ENCODE peak calls at places on chromosome 17, in eight cellular contexts. I is kidney, J is neural progenitor cell, L is ovary, D is Peyer's patch, K is heart right ventricle, Y is mucosa of descending colon, N is heart left ventricle. Q is an unnamed sample. For H3K4me1, the result is how much of the 10 kb centered on the place peaks cover.

GRCh38 chr17:83173997-83174858 is 94.8 kb downstream of the METRNL start:
- DNase-seq in I (peak), J (peak), L (no peak), D (peak), K (no peak), Y (no peak), N (peak), Q (peak)

GRCh38 chr17:29617481-29618271 is 5.0 kb downstream of the CORO6 start:
- DNase-seq in I (peak), J (peak), L (no peak), D (peak), K (no peak), Y (peak), N (peak), Q (peak)

GRCh38 chr17:9383828-9384227 is 191.8 kb downstream of the STX8 start:
- DNase-seq in I (no peak), J (no peak), L (no peak), D (no peak), K (no peak), Y (no peak), N (no peak), Q (no peak)

GRCh38 chr17:51439395-51440229 is 179.3 kb downstream of the UTP18 start:
- DNase-seq in I (no peak), J (no peak), L (no peak), D (no peak), K (no peak), Y (no peak), N (no peak), Q (no peak)

GRCh38 chr17:45430738-45431530 is 1.7 kb downstream of the ARHGAP27 start:
- DNase-seq in I (peak), J (peak), L (no peak), D (peak), K (no peak), Y (peak), N (no peak), Q (peak)

GRCh38 chr17:32279933-32280716 is 14.5 kb downstream of the RHBDL3 start:
- DNase-seq in I (no peak), J (peak), L (no peak), D (no peak), K (no peak), Y (no peak), N (no peak), Q (no peak)

GRCh38 chr17:2302740-2303277 is 776 bp downstream of the SMG6 start:
- DNase-seq in I (no peak), J (peak), L (no peak), D (no peak), K (no peak), Y (no peak), N (no peak), Q (no peak)

GRCh38 chr17:44807093-44807816 is 22.8 kb downstream of the GJC1 start:
- DNase-seq in I (no peak), J (no peak), L (no peak), D (no peak), K (no peak), Y (no peak), N (no peak), Q (no peak)

GRCh38 chr17:67443931-67444597 is 67.0 kb downstream of the PITPNC1 start:
- DNase-seq in I (no peak), J (no peak), L (no peak), D (no peak), K (peak), Y (no peak), N (no peak), Q (no peak)

GRCh38 chr17:1416414-1416813 is 16.4 kb upstream of the YWHAE start:
- DNase-seq in I (no peak), J (no peak), L (no peak), D (no peak), K (no peak), Y (no peak), N (no peak), Q (no peak)

GRCh38 chr17:17811381-17812210 is 25.2 kb downstream of the SREBF1 start:
- DNase-seq in I (no peak), J (peak), L (peak), D (no peak), K (no peak), Y (no peak), N (no peak), Q (no peak)

GRCh38 chr17:11144358-11145233 is 96.4 kb upstream of the SHISA6 start:
- DNase-seq in I (no peak), J (peak), L (no peak), D (no peak), K (peak), Y (peak), N (no peak), Q (no peak)

GRCh38 chr17:8345052-8345690 is 5.5 kb downstream of the ODF4 start:
- DNase-seq in I (no peak), J (no peak), L (no peak), D (no peak), K (no peak), Y (no peak), N (no peak), Q (no peak)

GRCh38 chr17:48633266-48633816 is 7.2 kb upstream of the HOXB9 start:
- DNase-seq in I (no peak), J (no peak), L (no peak), D (peak), K (no peak), Y (peak), N (no peak), Q (peak)

GRCh38 chr17:48636177-48637018 is 10.2 kb upstream of the HOXB9 start:
- DNase-seq in I (peak), J (peak), L (no peak), D (peak), K (no peak), Y (peak), N (no peak), Q (peak)

GRCh38 chr17:48632579-48633265 is 6.6 kb upstream of the HOXB9 start:
- DNase-seq in I (no peak), J (no peak), L (no peak), D (no peak), K (no peak), Y (peak), N (no peak), Q (no peak)

GRCh38 chr17:48631693-48632578 is 5.8 kb upstream of the HOXB9 start:
- DNase-seq in I (no peak), J (no peak), L (no peak), D (no peak), K (no peak), Y (no peak), N (no peak), Q (no peak)

DNA sequence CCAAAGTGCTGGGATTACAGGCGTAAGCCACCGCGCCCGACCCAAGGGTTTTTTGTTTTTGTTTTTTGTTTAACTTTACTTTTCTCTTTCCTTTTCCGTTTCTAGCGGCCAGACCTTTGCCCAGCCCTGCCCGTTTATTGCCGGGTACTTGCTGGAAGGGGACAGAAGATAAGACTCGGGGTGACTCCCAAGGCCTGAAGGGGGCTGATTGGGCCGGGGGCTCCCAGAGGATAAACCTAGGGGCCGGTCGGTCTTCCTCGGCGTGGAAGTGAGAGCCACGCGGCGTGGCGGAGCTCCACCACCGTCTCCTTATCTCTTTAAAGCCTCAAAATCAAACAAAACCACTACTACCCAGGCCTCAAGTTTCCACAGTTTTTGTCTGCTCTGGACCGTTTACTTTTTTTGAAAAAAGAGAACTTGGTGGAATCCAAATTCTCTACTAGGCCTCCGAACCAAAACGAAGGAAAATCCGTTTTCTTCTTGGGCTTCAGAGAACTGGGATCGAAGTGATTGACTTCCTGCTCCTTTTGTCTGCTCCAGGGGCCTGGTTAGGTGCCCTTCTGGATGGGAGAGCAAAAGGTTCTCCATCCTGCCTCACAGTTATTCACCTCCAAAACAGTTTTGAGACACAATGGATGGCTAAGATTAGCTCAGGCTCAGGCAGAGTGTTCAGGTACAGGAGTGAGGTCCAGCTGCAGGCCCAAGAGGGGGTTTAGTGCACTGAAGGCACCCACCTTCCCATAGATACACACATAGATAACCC is 8.5 kb upstream of the HOXB9 start:
- DNase-seq in I (no peak), J (peak), L (no peak), D (peak), K (no peak), Y (peak), N (no peak), Q (no peak)
- TF ChIP-seq CTCF in I (no peak), J (no peak), L (no peak), D (no peak), K (no peak), Y (no peak), N (no peak), Q (no peak)

DNA sequence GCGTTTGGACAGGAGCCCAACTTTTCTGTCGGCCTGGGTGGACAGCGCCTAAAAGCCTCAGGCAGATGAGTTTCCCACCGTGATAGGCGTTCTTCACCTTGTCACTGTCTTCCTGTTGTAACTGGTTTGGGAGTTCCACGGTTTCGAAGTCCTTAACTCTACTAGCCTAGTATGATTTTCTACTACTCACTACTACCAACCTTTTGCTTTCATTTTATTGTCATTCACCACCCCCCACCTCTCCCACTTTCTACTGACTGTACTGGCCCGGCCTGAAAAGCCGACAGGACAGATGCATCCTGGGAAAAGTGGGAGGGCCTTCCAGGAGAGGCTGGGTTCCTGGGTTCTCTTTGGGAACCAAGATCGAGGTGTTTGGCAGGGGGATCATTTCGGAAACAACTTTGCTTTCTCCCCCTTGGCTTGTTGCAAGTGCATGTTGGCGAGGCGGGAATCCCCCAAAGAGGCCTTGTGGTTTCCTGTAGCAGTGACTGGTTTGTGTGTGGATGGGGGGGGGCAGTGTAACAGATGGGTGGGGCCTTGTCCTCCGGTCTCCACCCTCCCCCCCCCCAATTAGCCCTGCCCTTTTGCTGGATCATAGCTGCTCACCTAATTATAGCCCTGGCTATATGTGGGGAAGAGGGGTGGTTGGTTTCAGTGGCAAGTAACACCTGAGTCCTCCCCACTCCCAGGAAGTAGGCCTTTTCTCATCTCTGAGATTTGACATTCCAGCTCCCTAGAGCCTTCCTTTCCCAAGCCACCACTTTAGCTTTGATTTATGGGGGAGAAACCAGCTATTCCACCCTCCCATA is 1.4 kb downstream of the EIF5A start:
- DNase-seq in I (peak), J (peak), L (peak), D (peak), K (peak), Y (peak), N (no peak), Q (no peak)
- H3K4me1 ChIP-seq in I (under half), J (under half), L (under half), D (under half), K (half or more), Y (under half), N (under half), Q (under half)

DNA sequence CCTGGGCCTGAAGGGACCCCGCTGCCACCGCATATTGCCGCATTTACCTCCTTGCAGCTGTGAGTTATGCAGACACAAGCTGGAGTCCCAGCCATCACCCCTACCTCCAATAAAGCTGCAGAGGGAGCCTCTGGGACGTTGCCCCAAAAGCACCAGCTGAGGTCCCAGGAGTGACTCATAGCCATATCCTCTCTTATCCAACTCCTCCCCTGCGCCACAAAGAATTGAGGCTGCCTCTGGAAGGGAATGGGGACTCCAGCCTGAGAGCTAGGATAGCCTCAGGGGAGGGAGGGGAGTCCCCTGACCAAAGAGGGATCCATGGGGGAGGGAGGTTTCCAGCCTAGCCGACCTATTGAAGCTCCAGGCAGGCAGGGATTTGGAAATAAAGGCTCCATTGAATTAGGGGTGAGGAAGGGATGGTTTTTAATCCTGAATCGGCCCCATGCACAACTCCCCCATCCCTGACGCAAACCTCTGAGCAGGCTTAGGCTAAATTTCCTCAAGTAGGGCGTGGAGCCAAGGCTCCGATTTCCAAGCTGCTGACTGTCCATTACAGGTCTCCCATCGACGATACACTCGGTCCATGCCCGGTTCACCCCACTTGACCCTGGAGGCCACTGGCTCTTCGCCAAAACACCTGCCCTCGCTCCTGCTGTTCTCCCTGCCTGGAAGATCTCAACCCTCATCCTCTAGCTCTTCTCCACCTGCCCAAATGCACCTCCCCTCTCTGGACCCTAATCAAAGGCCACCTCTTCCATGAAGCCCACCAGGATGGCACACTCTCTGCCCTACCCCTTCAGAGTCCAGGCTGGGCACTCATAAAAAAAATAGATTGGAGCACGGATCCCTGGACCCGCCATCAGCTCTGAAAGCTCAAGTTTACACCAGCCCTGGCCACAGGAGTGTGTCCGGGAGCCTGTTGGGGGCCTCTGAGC is 27.5 kb downstream of the PIMREG start:
- DNase-seq in I (no peak), J (peak), L (peak), D (no peak), K (no peak), Y (no peak), N (no peak), Q (peak)
- TF ChIP-seq CTCF in I (no peak), J (no peak), L (no peak), D (no peak), K (no peak), Y (no peak), N (no peak), Q (no peak)

DNA sequence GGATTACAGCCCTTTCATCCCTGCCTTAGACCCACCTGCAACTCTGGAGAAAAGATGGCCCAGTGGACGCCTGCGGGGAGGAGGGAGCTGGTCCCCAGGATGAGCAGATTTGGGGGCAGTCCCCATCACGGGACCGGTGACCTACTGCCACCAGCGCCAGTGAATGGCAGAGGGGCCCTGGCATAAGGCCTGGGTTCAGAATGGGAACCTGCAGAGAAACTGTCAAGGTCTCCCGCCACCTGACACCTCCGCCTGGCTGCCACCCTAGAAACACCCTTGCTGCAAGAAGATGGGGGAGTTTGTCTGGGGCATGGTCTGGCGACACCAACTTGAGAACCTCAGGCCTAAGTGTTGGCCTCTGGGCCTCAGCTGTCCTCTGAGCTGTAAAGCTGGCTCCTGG is 335.7 kb downstream of the SEC14L1 start:
- DNase-seq in I (no peak), J (no peak), L (no peak), D (no peak), K (no peak), Y (no peak), N (no peak), Q (no peak)
- H3K4me1 ChIP-seq in I (under half), J (half or more), L (half or more), D (half or more), K (half or more), Y (under half), N (half or more), Q (half or more)

GRCh38 chr17:57050303-57050702 is 34.7 kb upstream of the AKAP1 start:
- DNase-seq in I (no peak), J (no peak), L (no peak), D (no peak), K (no peak), Y (no peak), N (no peak), Q (no peak)
- TF ChIP-seq CTCF in I (no peak), J (no peak), L (no peak), D (no peak), K (no peak), Y (no peak), N (no peak), Q (no peak)

GRCh38 chr17:21124096-21124495 is 2.7 kb upstream of the DHRS7B start:
- DNase-seq in I (no peak), J (no peak), L (no peak), D (no peak), K (no peak), Y (no peak), N (no peak), Q (no peak)
- H3K4me1 ChIP-seq in I (under half), J (under half), L (under half), D (under half), K (under half), Y (under half), N (under half), Q (under half)

DNA sequence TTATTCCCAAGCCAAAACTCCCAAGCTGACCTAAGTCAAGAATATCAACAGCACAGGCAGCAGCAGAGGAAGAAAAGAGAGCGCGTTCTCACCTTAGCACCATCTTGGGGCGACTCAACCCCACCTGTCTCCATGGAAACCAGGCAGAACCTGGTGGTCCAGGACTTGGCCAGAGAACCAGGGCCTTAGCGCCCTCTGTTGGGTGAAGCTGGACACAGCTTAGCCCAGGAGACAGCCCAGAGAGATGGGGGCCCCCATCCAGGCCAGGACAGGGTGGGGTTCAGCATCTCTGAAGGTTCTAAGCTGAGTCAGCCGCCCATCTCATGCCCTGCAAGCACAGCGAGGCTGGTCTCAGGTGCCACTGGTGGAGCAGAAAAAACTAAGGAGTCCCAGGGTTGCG is 60.1 kb upstream of the TMEM132E start:
- DNase-seq in I (no peak), J (peak), L (no peak), D (no peak), K (no peak), Y (no peak), N (no peak), Q (no peak)
- TF ChIP-seq CTCF in I (peak), J (peak), L (no peak), D (no peak), K (peak), Y (no peak), N (peak), Q (no peak)